ENCODE peak calls at places on chromosomes 6 and 20, in ten cellular contexts. One of them, this sample, is unnamed.

GRCh38 chr20:36830791-36831691 is 44.9 kb upstream of the TLDC2 start:
- DNase-seq in activated naive CD8-positive, alpha-beta T cell treated with anti-CD3 and anti-CD28 coated beads, Interleukin-2, amount 10 ng/mL, durations not matched to agents 7 days and 5 days: no peak
- DNase-seq in heart right ventricle: peak; percentile 80
- DNase-seq in GM12878: no peak
- DNase-seq in lower leg skin: no peak
- DNase-seq in left ventricle myocardium inferior: peak; percentile 80
- DNase-seq in cardiac muscle cell: peak; percentile 43
- DNase-seq in Kasumi-1: no peak
- DNase-seq in iPS DF 6.9: no peak
- DNase-seq in adipocyte: peak; percentile 37
- DNase-seq in this sample: peak; percentile 34

GRCh38 chr20:61378694-61379093 is 126.6 kb downstream of the CDH4 start:
- DNase-seq in activated naive CD8-positive, alpha-beta T cell treated with anti-CD3 and anti-CD28 coated beads, Interleukin-2, amount 10 ng/mL, durations not matched to agents 7 days and 5 days: no peak
- DNase-seq in heart right ventricle: no peak
- DNase-seq in GM12878: no peak
- DNase-seq in lower leg skin: no peak
- DNase-seq in left ventricle myocardium inferior: no peak
- DNase-seq in cardiac muscle cell: no peak
- DNase-seq in Kasumi-1: no peak
- DNase-seq in iPS DF 6.9: no peak
- DNase-seq in adipocyte: no peak
- DNase-seq in this sample: no peak

GRCh38 chr20:31473331-31474096 is 1.4 kb downstream of the DEFB124 start:
- DNase-seq in activated naive CD8-positive, alpha-beta T cell treated with anti-CD3 and anti-CD28 coated beads, Interleukin-2, amount 10 ng/mL, durations not matched to agents 7 days and 5 days: no peak
- DNase-seq in heart right ventricle: no peak
- DNase-seq in GM12878: no peak
- DNase-seq in lower leg skin: no peak
- DNase-seq in left ventricle myocardium inferior: no peak
- DNase-seq in cardiac muscle cell: no peak
- DNase-seq in Kasumi-1: no peak
- DNase-seq in iPS DF 6.9: no peak
- DNase-seq in adipocyte: peak; percentile 15
- DNase-seq in this sample: no peak

GRCh38 chr6:111012143-111012452 is 30.3 kb downstream of the RPF2 start:
- DNase-seq in activated naive CD8-positive, alpha-beta T cell treated with anti-CD3 and anti-CD28 coated beads, Interleukin-2, amount 10 ng/mL, durations not matched to agents 7 days and 5 days: no peak
- DNase-seq in heart right ventricle: no peak
- DNase-seq in GM12878: no peak
- DNase-seq in lower leg skin: no peak
- DNase-seq in left ventricle myocardium inferior: no peak
- DNase-seq in cardiac muscle cell: no peak
- DNase-seq in Kasumi-1: no peak
- DNase-seq in iPS DF 6.9: no peak
- DNase-seq in adipocyte: no peak
- DNase-seq in this sample: no peak

GRCh38 chr20:62047666-62048345 is 17.9 kb downstream of the TAF4 start:
- DNase-seq in activated naive CD8-positive, alpha-beta T cell treated with anti-CD3 and anti-CD28 coated beads, Interleukin-2, amount 10 ng/mL, durations not matched to agents 7 days and 5 days: no peak
- DNase-seq in heart right ventricle: no peak
- DNase-seq in GM12878: no peak
- DNase-seq in lower leg skin: no peak
- DNase-seq in left ventricle myocardium inferior: no peak
- DNase-seq in cardiac muscle cell: no peak
- DNase-seq in Kasumi-1: no peak
- DNase-seq in iPS DF 6.9: no peak
- DNase-seq in adipocyte: no peak
- DNase-seq in this sample: no peak

GRCh38 chr6:41626917-41627316 is 11.4 kb upstream of the MDFI start:
- DNase-seq in activated naive CD8-positive, alpha-beta T cell treated with anti-CD3 and anti-CD28 coated beads, Interleukin-2, amount 10 ng/mL, durations not matched to agents 7 days and 5 days: no peak
- DNase-seq in heart right ventricle: no peak
- DNase-seq in GM12878: no peak
- DNase-seq in lower leg skin: no peak
- DNase-seq in left ventricle myocardium inferior: no peak
- DNase-seq in cardiac muscle cell: no peak
- DNase-seq in Kasumi-1: peak; percentile 80
- DNase-seq in iPS DF 6.9: no peak
- DNase-seq in adipocyte: no peak
- DNase-seq in this sample: no peak

GRCh38 chr6:117482240-117483003 is at the start of gene DCBLD1:
- DNase-seq in activated naive CD8-positive, alpha-beta T cell treated with anti-CD3 and anti-CD28 coated beads, Interleukin-2, amount 10 ng/mL, durations not matched to agents 7 days and 5 days: peak; percentile 74
- DNase-seq in heart right ventricle: peak; percentile 68
- DNase-seq in GM12878: no peak
- DNase-seq in lower leg skin: peak; percentile 92
- DNase-seq in left ventricle myocardium inferior: peak; percentile 77
- DNase-seq in cardiac muscle cell: peak; percentile 84
- DNase-seq in Kasumi-1: peak; percentile 55
- DNase-seq in iPS DF 6.9: no peak
- DNase-seq in adipocyte: peak; percentile 92
- DNase-seq in this sample: peak; percentile 32

GRCh38 chr6:90121982-90122381 is 174.7 kb downstream of the BACH2 start:
- DNase-seq in activated naive CD8-positive, alpha-beta T cell treated with anti-CD3 and anti-CD28 coated beads, Interleukin-2, amount 10 ng/mL, durations not matched to agents 7 days and 5 days: no peak
- DNase-seq in heart right ventricle: no peak
- DNase-seq in GM12878: no peak
- DNase-seq in lower leg skin: no peak
- DNase-seq in left ventricle myocardium inferior: no peak
- DNase-seq in cardiac muscle cell: no peak
- DNase-seq in Kasumi-1: no peak
- DNase-seq in iPS DF 6.9: no peak
- DNase-seq in adipocyte: no peak
- DNase-seq in this sample: peak; percentile 80

GRCh38 chr6:3259491-3259958 is 778 bp downstream of the PSMG4 start:
- DNase-seq in activated naive CD8-positive, alpha-beta T cell treated with anti-CD3 and anti-CD28 coated beads, Interleukin-2, amount 10 ng/mL, durations not matched to agents 7 days and 5 days: peak; percentile 58
- DNase-seq in heart right ventricle: peak; percentile 29
- DNase-seq in GM12878: no peak
- DNase-seq in lower leg skin: no peak
- DNase-seq in left ventricle myocardium inferior: peak; percentile 31
- DNase-seq in cardiac muscle cell: peak; percentile 45
- DNase-seq in Kasumi-1: peak; percentile 48
- DNase-seq in iPS DF 6.9: no peak
- DNase-seq in adipocyte: peak; percentile 64
- DNase-seq in this sample: peak; percentile 17

GRCh38 chr6:136763255-136763654 is 29.0 kb downstream of the MAP3K5 start:
- DNase-seq in activated naive CD8-positive, alpha-beta T cell treated with anti-CD3 and anti-CD28 coated beads, Interleukin-2, amount 10 ng/mL, durations not matched to agents 7 days and 5 days: no peak
- DNase-seq in heart right ventricle: no peak
- DNase-seq in GM12878: no peak
- DNase-seq in lower leg skin: no peak
- DNase-seq in left ventricle myocardium inferior: no peak
- DNase-seq in cardiac muscle cell: no peak
- DNase-seq in Kasumi-1: no peak
- DNase-seq in iPS DF 6.9: no peak
- DNase-seq in adipocyte: no peak
- DNase-seq in this sample: no peak

GRCh38 chr6:40587240-40588069 is at the start of gene LRFN2:
- DNase-seq in activated naive CD8-positive, alpha-beta T cell treated with anti-CD3 and anti-CD28 coated beads, Interleukin-2, amount 10 ng/mL, durations not matched to agents 7 days and 5 days: peak; percentile 84
- DNase-seq in heart right ventricle: peak; percentile 34
- DNase-seq in GM12878: no peak
- DNase-seq in lower leg skin: peak; percentile 93
- DNase-seq in left ventricle myocardium inferior: peak; percentile 58
- DNase-seq in cardiac muscle cell: peak; percentile 90
- DNase-seq in Kasumi-1: peak; percentile 35
- DNase-seq in iPS DF 6.9: no peak
- DNase-seq in adipocyte: peak; percentile 86
- DNase-seq in this sample: peak; percentile 33

GRCh38 chr20:56630086-56630493 is 984 bp downstream of the TFAP2C start:
- DNase-seq in activated naive CD8-positive, alpha-beta T cell treated with anti-CD3 and anti-CD28 coated beads, Interleukin-2, amount 10 ng/mL, durations not matched to agents 7 days and 5 days: peak; percentile 37
- DNase-seq in heart right ventricle: no peak
- DNase-seq in GM12878: no peak
- DNase-seq in lower leg skin: peak; percentile 94
- DNase-seq in left ventricle myocardium inferior: no peak
- DNase-seq in cardiac muscle cell: peak; percentile 84
- DNase-seq in Kasumi-1: no peak
- DNase-seq in iPS DF 6.9: no peak
- DNase-seq in adipocyte: peak; percentile 91
- DNase-seq in this sample: no peak

GRCh38 chr6:125453516-125453915 is 151.7 kb upstream of the HDDC2 start:
- DNase-seq in activated naive CD8-positive, alpha-beta T cell treated with anti-CD3 and anti-CD28 coated beads, Interleukin-2, amount 10 ng/mL, durations not matched to agents 7 days and 5 days: no peak
- DNase-seq in heart right ventricle: no peak
- DNase-seq in GM12878: no peak
- DNase-seq in lower leg skin: no peak
- DNase-seq in left ventricle myocardium inferior: no peak
- DNase-seq in cardiac muscle cell: no peak
- DNase-seq in Kasumi-1: no peak
- DNase-seq in iPS DF 6.9: no peak
- DNase-seq in adipocyte: no peak
- DNase-seq in this sample: no peak